ENCODE peak calls at places on chromosome 9, in five cellular contexts. W, E, S, V and K are unnamed samples.

GRCh38 chr9:22357016-22357415 is 89.6 kb upstream of the DMRTA1 start:
- DNase-seq in W (no peak), V (no peak), E (no peak), S (no peak), K (no peak)

GRCh38 chr9:35910613-35911488 is 1.6 kb downstream of the SPAAR start:
- DNase-seq in E (peak), W (no peak), V (no peak), S (peak), K (peak)

GRCh38 chr9:94911211-94911610 is 184.7 kb downstream of the AOPEP start:
- DNase-seq in E (no peak), W (no peak), S (no peak), V (no peak), K (no peak)

GRCh38 chr9:93259490-93260289 is 75.8 kb downstream of the WNK2 start:
- DNase-seq in W (no peak), V (peak), E (peak), S (no peak), K (peak)

GRCh38 chr9:6007770-6008168 is 7.7 kb downstream of the RANBP6 start:
- DNase-seq in V (peak), E (peak), W (peak), S (peak), K (peak)

GRCh38 chr9:106025449-106025848 is 331.1 kb downstream of the TMEM38B start:
- DNase-seq in V (no peak), E (no peak), S (no peak), W (no peak), K (no peak)

GRCh38 chr9:77647267-77647658 is 859 bp downstream of the GNA14 start:
- DNase-seq in E (no peak), V (no peak), S (no peak), W (no peak), K (no peak)

GRCh38 chr9:105681313-105681712 is 13.0 kb upstream of the TMEM38B start:
- DNase-seq in E (no peak), V (no peak), W (no peak), S (no peak), K (no peak)

GRCh38 chr9:101467690-101468089 is 32.1 kb upstream of the ALDOB start:
- DNase-seq in S (no peak), W (no peak), E (no peak), V (no peak), K (no peak)

GRCh38 chr9:69324549-69325401 is at the start of gene ENTREP1:
- DNase-seq in E (no peak), S (peak), W (no peak), V (peak), K (peak)

GRCh38 chr9:97511762-97512429 is 10.4 kb downstream of the TMOD1 start:
- DNase-seq in W (no peak), S (peak), E (no peak), V (no peak), K (no peak)

GRCh38 chr9:106753155-106753671 is 109.8 kb upstream of the ZNF462 start:
- DNase-seq in V (no peak), S (no peak), W (no peak), E (no peak), K (no peak)

GRCh38 chr9:132858756-132859155 is 19.3 kb downstream of the AK8 start:
- DNase-seq in V (no peak), S (no peak), E (no peak), W (no peak), K (no peak)

GRCh38 chr9:97964901-97965300 is 18.2 kb upstream of the ANP32B start:
- DNase-seq in W (no peak), V (no peak), S (no peak), E (no peak), K (no peak)

GRCh38 chr9:112401175-112401815 is 21.4 kb downstream of the HSDL2 start:
- DNase-seq in V (no peak), E (no peak), S (no peak), W (no peak), K (no peak)

GRCh38 chr9:89523948-89524347 is 26.0 kb upstream of the SEMA4D start:
- DNase-seq in S (no peak), V (no peak), E (peak), W (no peak), K (no peak)

GRCh38 chr9:38035873-38036272 is 33.2 kb downstream of the SHB start:
- DNase-seq in E (no peak), W (no peak), V (no peak), S (peak), K (no peak)

GRCh38 chr9:120486347-120486746 is 93.6 kb downstream of the CDK5RAP2 start:
- DNase-seq in W (no peak), S (no peak), E (no peak), V (no peak), K (no peak)

GRCh38 chr9:107674937-107675277 is 185.3 kb upstream of the KLF4 start:
- DNase-seq in S (no peak), W (no peak), E (no peak), V (no peak), K (no peak)

GRCh38 chr9:106404137-106404536 is 458.8 kb upstream of the ZNF462 start:
- DNase-seq in W (no peak), V (no peak), E (no peak), S (no peak), K (no peak)

GRCh38 chr9:97237951-97238851 is 69.3 kb upstream of the CCDC180 start:
- DNase-seq in V (peak), E (peak), W (peak), S (peak), K (peak)

GRCh38 chr9:88539246-88539645 is 4.3 kb downstream of the NXNL2 start:
- DNase-seq in S (no peak), E (no peak), W (no peak), V (no peak), K (no peak)

GRCh38 chr9:114300153-114300845 is 22.6 kb upstream of the ORM1 start:
- DNase-seq in W (no peak), V (peak), S (no peak), E (no peak), K (no peak)

GRCh38 chr9:35313911-35314310 is 152.1 kb downstream of the UNC13B start:
- DNase-seq in V (no peak), S (no peak), E (no peak), W (no peak), K (no peak)

GRCh38 chr9:88898033-88898432 is 93.2 kb upstream of the S1PR3 start:
- DNase-seq in W (no peak), V (no peak), S (no peak), E (no peak), K (no peak)

GRCh38 chr9:75197521-75197920 is 109.2 kb downstream of the OSTF1 start:
- DNase-seq in E (no peak), S (peak), W (no peak), V (no peak), K (no peak)

GRCh38 chr9:96015876-96016686 is 140.6 kb downstream of the ERCC6L2 start:
- DNase-seq in E (no peak), V (no peak), S (no peak), W (no peak), K (no peak)

GRCh38 chr9:7799234-7799933 is at the start of gene DMAC1:
- DNase-seq in W (peak), V (peak), S (peak), E (peak), K (peak)
- TF ChIP-seq POLR2A in W (no peak), V (no peak), S (peak), E (no peak), K (peak)

DNA sequence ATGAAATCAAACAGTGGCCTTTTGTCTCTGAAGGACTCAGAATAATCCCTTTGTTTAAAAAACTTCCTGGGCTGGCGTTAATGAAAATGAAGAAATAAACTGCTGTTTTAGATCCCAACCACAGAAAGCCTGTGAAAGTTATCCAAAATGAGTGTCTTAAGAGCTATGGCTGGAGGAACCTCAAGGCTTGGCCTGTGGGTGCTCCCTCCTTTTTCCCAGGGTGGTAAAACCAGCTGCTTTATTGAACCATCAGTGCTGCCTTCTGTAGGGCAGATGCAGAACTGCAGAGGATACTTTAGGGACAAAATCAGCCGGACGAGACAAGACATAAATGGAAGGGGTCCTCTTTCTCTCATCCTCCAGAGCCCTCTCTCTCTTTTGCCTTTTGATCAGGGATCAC is 100.9 kb downstream of the SMARCA2 start:
- DNase-seq in S (peak), E (no peak), W (no peak), V (no peak), K (no peak)
- TF ChIP-seq CTCF in S (peak), E (peak), W (no peak), V (no peak), K (peak)

GRCh38 chr9:70411930-70412677 is 2.4 kb downstream of the KLF9 start:
- DNase-seq in S (peak), E (peak), W (peak), V (peak), K (peak)

GRCh38 chr9:70411141-70411929 is 3.1 kb downstream of the KLF9 start:
- DNase-seq in W (no peak), E (peak), V (peak), S (peak), K (peak)

GRCh38 chr9:70413427-70413797 is 1.0 kb downstream of the KLF9 start:
- DNase-seq in V (no peak), E (no peak), S (no peak), W (peak), K (no peak)

GRCh38 chr9:70413798-70414775 is at the start of gene KLF9:
- DNase-seq in E (peak), V (peak), W (peak), S (peak), K (peak)

GRCh38 chr9:70412678-70413426 is 1.6 kb downstream of the KLF9 start:
- DNase-seq in W (peak), S (peak), E (peak), V (peak), K (peak)
- TF ChIP-seq POLR2A in W (no peak), S (no peak), E (peak), V (no peak), K (no peak)

DNA sequence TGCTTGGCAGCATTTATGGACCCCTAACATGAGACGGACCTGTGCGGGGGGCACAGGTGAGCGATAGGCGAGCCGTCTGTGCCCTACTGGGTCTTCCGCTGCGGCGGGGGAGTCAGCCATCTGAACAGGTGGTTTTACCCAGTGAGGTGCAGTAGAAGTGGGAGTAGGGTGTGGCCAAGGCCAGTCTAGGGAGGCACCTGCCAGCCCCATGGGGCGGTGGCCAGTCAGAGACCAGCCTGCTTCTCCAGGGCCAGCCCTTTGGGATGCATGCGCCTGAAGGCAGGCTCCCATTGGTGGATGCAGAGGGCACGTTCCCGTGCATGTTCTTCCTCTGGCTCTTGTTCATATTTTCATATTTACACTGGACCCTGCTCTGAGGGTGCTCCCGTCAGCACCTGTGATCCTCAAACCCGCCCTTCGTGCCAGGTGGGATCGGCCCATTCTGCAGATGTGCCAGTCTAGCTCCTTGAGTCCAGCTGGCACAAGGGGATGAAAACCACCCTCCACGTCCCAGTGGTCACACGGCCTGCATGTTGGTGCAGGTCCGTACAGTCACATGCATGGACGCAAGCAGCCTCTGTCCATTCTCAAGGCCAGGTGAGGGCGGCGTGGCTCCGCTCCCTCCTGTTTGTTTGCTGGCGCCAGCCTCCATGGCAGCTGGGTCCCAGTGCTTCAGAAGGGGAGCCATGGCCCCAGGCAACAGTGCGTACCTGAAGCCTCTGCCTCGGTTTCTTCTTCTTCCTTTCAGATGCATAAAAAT is 9.0 kb downstream of the COL5A1 start:
- DNase-seq in W (no peak), V (no peak), E (no peak), S (no peak), K (no peak)
- TF ChIP-seq CTCF in W (no peak), V (no peak), E (no peak), S (no peak), K (no peak)